ENCODE peak calls at places on chromosome 13, in nine cellular contexts. H is mammary epithelial cell, J is A549, V is GM23338, S is GM23248, Z is PC-9, M is fibroblast of lung, O is neural progenitor cell, U is DND-41. Y is an unnamed sample.

GRCh38 chr13:111382411-111382810 is 62.0 kb downstream of the TEX29 start:
- DNase-seq in O (no peak), J (no peak), H (no peak), S (no peak), U (no peak), M (no peak), V (no peak), Z (no peak), Y (no peak)

GRCh38 chr13:32330438-32330837 is 15.1 kb downstream of the BRCA2 start:
- DNase-seq in V (no peak), O (no peak), Z (no peak), M (peak), U (no peak), S (peak), H (peak), J (no peak), Y (no peak)

GRCh38 chr13:111614613-111615012 is 294.2 kb downstream of the TEX29 start:
- DNase-seq in V (no peak), J (no peak), Z (no peak), M (no peak), O (no peak), H (no peak), S (no peak), U (no peak), Y (no peak)

GRCh38 chr13:105908581-105908980 is 626.9 kb downstream of the EFNB2 start:
- DNase-seq in H (no peak), S (no peak), Z (no peak), J (no peak), O (no peak), M (no peak), U (peak), V (no peak), Y (no peak)

GRCh38 chr13:91155512-91156114 is 191.9 kb upstream of the MIR17HG start:
- DNase-seq in Z (peak), M (no peak), S (no peak), O (no peak), U (no peak), V (peak), H (no peak), J (no peak), Y (no peak)

GRCh38 chr13:91347996-91348905 is 764 bp downstream of the MIR17HG start:
- DNase-seq in J (peak), U (peak), V (no peak), O (peak), Z (peak), H (peak), M (no peak), S (peak), Y (peak)

GRCh38 chr13:51804295-51805172 is 571 bp upstream of the DHRS12 start:
- DNase-seq in Z (no peak), U (no peak), J (no peak), S (peak), H (no peak), M (peak), V (no peak), O (no peak), Y (no peak)

GRCh38 chr13:95834134-95834765 is 157.3 kb downstream of the DNAJC3 start:
- DNase-seq in U (peak), Z (peak), O (peak), J (peak), H (peak), M (peak), S (peak), V (peak), Y (peak)

GRCh38 chr13:30191491-30192100 is 115.8 kb downstream of the KATNAL1 start:
- DNase-seq in U (no peak), O (no peak), J (no peak), H (peak), M (no peak), V (no peak), S (peak), Z (no peak), Y (no peak)

GRCh38 chr13:35808846-35809245 is 322.3 kb downstream of the DCLK1 start:
- DNase-seq in O (no peak), M (no peak), V (no peak), J (no peak), H (no peak), U (no peak), Z (no peak), S (no peak), Y (no peak)

GRCh38 chr13:38202730-38203129 is 146.9 kb upstream of the UFM1 start:
- DNase-seq in S (peak), Z (peak), H (peak), J (no peak), U (no peak), V (no peak), O (no peak), M (no peak), Y (no peak)

GRCh38 chr13:74575729-74576125 is 441.5 kb upstream of the KLF12 start:
- DNase-seq in M (peak), O (peak), Z (no peak), U (peak), V (peak), H (peak), J (peak), S (peak), Y (no peak)

GRCh38 chr13:84654654-84655244 is 772.5 kb upstream of the SLITRK1 start:
- DNase-seq in S (no peak), M (no peak), U (no peak), J (no peak), Z (no peak), V (peak), H (no peak), O (peak), Y (no peak)

GRCh38 chr13:48594080-48594815 is 59.5 kb upstream of the CYSLTR2 start:
- DNase-seq in V (peak), H (no peak), O (peak), U (no peak), S (no peak), J (no peak), Z (no peak), M (no peak), Y (no peak)

GRCh38 chr13:46684287-46685001 is 112.5 kb downstream of the ESD start:
- DNase-seq in M (peak), S (no peak), O (peak), U (no peak), Z (no peak), V (peak), J (no peak), H (no peak), Y (no peak)

GRCh38 chr13:44732503-44733098 is 156.5 kb upstream of the TSC22D1 start:
- DNase-seq in V (peak), S (no peak), Z (peak), J (no peak), U (no peak), O (no peak), M (no peak), H (no peak), Y (no peak)

GRCh38 chr13:50243926-50244325 is 228.7 kb downstream of the KCNRG start:
- DNase-seq in V (no peak), O (no peak), U (no peak), Z (no peak), H (no peak), S (no peak), J (no peak), M (no peak), Y (no peak)

GRCh38 chr13:50244913-50245574 is 229.8 kb downstream of the KCNRG start:
- DNase-seq in M (peak), H (peak), S (peak), Z (peak), O (no peak), U (no peak), J (peak), V (no peak), Y (peak)

GRCh38 chr13:50250403-50250802 is 235.2 kb downstream of the KCNRG start:
- DNase-seq in S (no peak), O (no peak), M (no peak), U (no peak), H (no peak), J (no peak), V (no peak), Z (no peak), Y (no peak)

GRCh38 chr13:50244355-50244912 is 229.2 kb downstream of the KCNRG start:
- DNase-seq in H (no peak), U (no peak), O (no peak), J (peak), Z (no peak), V (no peak), S (no peak), M (no peak), Y (no peak)

GRCh38 chr13:50248537-50249521 is 233.6 kb downstream of the KCNRG start:
- DNase-seq in M (no peak), H (no peak), V (peak), Z (no peak), O (no peak), J (no peak), U (peak), S (no peak), Y (peak)
- H3K4me2 ChIP-seq in M (no peak), H (no peak), V (no peak), Z (no peak), O (no peak), J (no peak), U (peak), S (no peak), Y (peak)

GRCh38 chr13:26048745-26049144 is 3.1 kb downstream of the SHISA2 start:
- DNase-seq in M (no peak), H (no peak), S (no peak), Z (no peak), O (no peak), U (no peak), V (no peak), J (no peak), Y (no peak)
- H3K4me2 ChIP-seq in M (no peak), H (no peak), S (no peak), Z (no peak), O (peak), U (peak), V (peak), J (no peak), Y (no peak)

DNA sequence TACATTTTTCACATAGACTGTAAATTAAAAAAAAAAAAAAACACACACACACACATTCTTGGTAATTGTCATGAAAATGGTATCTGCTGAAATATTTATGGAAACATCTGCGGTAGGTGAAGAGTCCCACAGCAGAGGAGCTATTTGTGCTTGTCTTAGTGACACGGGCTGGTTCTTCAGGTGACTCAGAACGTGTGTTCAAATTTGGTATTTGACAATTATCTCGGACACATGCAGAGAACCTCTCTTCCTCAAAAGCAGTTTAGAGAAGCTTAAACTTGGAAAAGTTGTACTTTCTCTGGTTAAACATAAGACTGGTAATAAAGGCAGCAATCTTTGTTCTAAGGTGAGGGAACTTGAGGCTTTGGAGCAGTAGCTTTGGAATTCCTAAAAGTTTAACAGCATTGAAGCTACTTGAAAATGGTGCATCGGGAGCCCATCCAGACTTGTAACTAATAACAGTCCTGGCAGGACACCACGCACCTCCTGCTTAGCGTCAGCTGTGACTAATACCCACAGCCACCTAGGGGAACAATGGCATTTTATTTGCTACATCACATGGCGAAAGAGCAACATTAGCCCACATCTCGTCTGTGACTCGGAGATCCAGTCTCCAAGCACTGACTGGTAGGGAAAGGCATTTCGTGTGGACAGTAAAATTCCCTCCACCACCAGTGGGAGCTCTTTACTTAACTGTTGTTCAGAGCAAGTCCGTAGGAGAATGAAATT is 1505.1 kb upstream of the SLC10A2 start:
- DNase-seq in S (peak), Z (peak), V (peak), J (peak), U (peak), H (peak), M (peak), O (peak), Y (no peak)
- H3K4me2 ChIP-seq in S (no peak), Z (peak), V (no peak), J (peak), U (no peak), H (peak), M (no peak), O (no peak), Y (no peak)

GRCh38 chr13:21435710-21436151 is 23.4 kb downstream of the ZDHHC20 start:
- DNase-seq in H (peak), V (no peak), J (peak), M (peak), O (no peak), S (peak), Z (peak), U (no peak), Y (peak)
- H3K4me2 ChIP-seq in H (peak), V (no peak), J (peak), M (peak), O (no peak), S (peak), Z (peak), U (no peak), Y (no peak)

DNA sequence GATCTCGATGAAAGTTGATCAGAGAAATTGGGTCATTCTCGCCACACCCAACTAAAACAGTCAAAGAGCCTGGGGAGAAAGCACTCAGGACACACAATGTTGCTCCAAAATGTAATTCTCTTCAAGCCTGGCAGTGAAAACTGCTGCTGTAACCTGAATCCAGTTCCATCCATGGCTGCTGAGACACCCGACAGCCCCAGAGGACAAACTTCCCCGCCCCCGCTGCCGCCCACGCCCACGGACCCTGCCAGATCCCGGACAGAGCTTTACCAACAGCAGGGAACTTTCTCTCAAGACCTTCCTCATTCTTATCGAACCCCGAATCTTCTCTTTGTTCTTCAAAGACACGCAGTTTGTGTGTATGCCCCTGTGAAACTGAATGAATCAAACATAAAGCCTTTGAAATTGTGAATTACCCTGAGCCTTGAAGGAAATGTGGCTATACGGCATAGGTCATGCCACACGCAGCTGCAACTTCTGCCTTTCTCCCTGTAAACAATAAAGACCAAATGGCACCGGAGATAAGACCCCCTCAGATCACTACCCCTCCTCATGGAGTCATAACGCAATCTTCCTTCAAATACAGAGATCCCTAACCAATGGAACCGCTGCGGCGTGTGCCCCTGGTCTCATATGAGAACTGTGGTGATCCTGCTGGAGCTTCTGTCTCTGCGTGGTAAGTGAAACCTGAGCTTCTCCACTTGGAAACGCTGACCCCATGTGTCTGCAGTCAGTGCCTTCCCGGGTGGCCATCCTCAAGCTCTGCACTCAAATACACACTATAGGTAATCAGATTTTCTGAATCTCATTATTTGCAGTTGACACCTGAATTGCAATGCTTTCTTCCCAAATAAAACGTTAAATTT is 4.8 kb upstream of the LAMP1 start:
- DNase-seq in U (no peak), Z (peak), S (peak), M (peak), V (peak), H (peak), J (no peak), O (peak), Y (no peak)
- H3K4me2 ChIP-seq in U (peak), Z (peak), S (peak), M (peak), V (peak), H (peak), J (peak), O (peak), Y (no peak)

DNA sequence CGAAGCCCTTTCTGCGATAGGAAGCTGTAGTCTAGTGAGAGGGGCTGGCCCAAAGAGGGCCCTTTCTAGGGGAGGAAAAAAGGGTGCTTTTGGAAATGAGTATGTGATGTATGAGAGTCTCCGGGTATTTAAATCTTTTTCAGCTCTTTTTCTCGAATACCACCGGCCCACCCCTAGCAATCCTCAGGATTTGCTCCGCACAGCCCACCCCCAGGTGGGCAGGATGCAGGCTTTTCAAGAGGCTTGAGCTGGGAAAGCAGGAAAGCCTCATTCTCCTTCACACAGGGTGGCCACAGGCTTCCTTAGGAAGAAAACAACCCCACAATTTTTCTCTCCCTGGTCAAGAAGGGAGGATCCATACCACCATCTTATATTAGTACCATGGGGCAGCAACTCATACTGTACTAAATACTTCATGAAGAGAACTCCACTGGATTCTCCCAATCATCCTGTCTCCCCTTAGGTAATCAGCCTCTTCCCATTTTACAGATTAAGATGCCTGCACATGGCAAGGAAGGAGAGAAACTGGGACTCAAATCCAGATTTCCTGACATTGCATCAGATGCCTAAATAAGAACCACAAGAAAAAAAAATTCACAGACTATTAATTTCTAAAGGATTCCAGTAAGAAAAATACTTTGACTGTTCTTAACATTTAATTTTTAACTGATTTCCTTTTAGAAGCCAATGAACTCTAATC is 84.4 kb downstream of the STK24 start:
- DNase-seq in O (peak), M (peak), H (no peak), J (no peak), Z (no peak), V (peak), U (no peak), S (peak), Y (no peak)
- H3K4me2 ChIP-seq in O (peak), M (no peak), H (no peak), J (peak), Z (no peak), V (peak), U (no peak), S (no peak), Y (no peak)

GRCh38 chr13:100561599-100562204 is 26.9 kb downstream of the GGACT start:
- DNase-seq in M (no peak), J (no peak), S (no peak), H (no peak), Z (no peak), O (no peak), U (no peak), V (no peak), Y (no peak)

GRCh38 chr13:100564444-100565223 is 24.0 kb downstream of the GGACT start:
- DNase-seq in M (no peak), J (no peak), O (no peak), V (no peak), U (no peak), Z (no peak), H (no peak), S (no peak), Y (no peak)

GRCh38 chr13:100566543-100566942 is 22.0 kb downstream of the GGACT start:
- DNase-seq in U (no peak), V (no peak), H (peak), S (peak), O (no peak), Z (peak), M (no peak), J (no peak), Y (no peak)

GRCh38 chr13:100565291-100565690 is 23.3 kb downstream of the GGACT start:
- DNase-seq in J (no peak), O (no peak), Z (no peak), V (no peak), S (no peak), M (no peak), H (no peak), U (peak), Y (no peak)

DNA sequence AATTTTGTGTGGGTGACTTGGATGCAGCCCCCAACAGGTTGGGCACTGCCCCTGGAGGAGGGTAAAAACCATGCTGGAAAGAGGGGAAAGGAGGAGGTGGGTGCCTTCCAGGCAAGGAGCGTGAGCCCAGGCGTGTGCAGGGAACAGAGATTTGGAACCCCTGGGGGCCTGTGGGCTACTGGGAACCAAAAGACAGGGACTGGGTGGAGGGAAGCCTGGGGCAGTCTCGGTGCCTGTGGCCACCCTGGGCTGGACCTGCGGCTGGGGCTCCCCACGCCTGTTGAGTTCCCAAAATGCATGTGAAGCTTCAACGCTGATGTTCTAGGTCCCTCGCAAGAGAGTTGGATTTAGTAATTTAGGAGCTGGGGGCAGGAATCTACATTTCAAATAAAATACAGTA is 24.8 kb downstream of the GGACT start:
- DNase-seq in J (no peak), M (no peak), U (no peak), H (no peak), V (no peak), S (no peak), Z (no peak), O (no peak), Y (no peak)
- H3K4me2 ChIP-seq in J (no peak), M (no peak), U (no peak), H (no peak), V (no peak), S (no peak), Z (no peak), O (no peak), Y (no peak)

GRCh38 chr13:67048793-67049150 is 181.4 kb downstream of the PCDH9 start:
- DNase-seq in U (no peak), S (no peak), J (no peak), Z (no peak), O (no peak), V (no peak), H (no peak), M (peak), Y (no peak)

GRCh38 chr13:67049744-67050143 is 180.4 kb downstream of the PCDH9 start:
- DNase-seq in S (no peak), O (no peak), H (no peak), J (no peak), U (no peak), Z (no peak), M (no peak), V (no peak), Y (no peak)

GRCh38 chr13:67043901-67044300 is 186.2 kb downstream of the PCDH9 start:
- DNase-seq in S (no peak), U (no peak), Z (no peak), M (peak), H (no peak), V (no peak), J (no peak), O (peak), Y (no peak)

GRCh38 chr13:67045357-67045756 is 184.8 kb downstream of the PCDH9 start:
- DNase-seq in O (no peak), U (no peak), V (no peak), Z (no peak), H (no peak), J (no peak), S (no peak), M (no peak), Y (no peak)

GRCh38 chr13:67048084-67048792 is 181.9 kb downstream of the PCDH9 start:
- DNase-seq in O (peak), H (peak), V (no peak), S (no peak), J (no peak), U (peak), Z (no peak), M (peak), Y (peak)
- H3K4me2 ChIP-seq in O (no peak), H (no peak), V (no peak), S (no peak), J (peak), U (peak), Z (no peak), M (no peak), Y (peak)

Y was measured in OCI-LY7.